ENCODE peak calls at places on chromosomes 3 and 15, in seven cellular contexts. One of them, this sample, is unnamed. For H3K9me3 and H3K36me3, the result is how much of the 10 kb centered on the place peaks cover.

GRCh38 chr15:63374686-63375520 is 6.7 kb downstream of the CA12 start:
- DNase-seq in neural progenitor cell: no peak
- DNase-seq in pancreas: no peak
- DNase-seq in tibial nerve: no peak
- DNase-seq in IMR-90: peak
- DNase-seq in heart right ventricle: no peak
- DNase-seq in hepatocyte: peak
- DNase-seq in this sample: no peak

GRCh38 chr3:48563382-48563918 is at the start of gene UCN2:
- DNase-seq in tibial nerve: no peak
- DNase-seq in heart right ventricle: no peak
- DNase-seq in hepatocyte: no peak
- DNase-seq in neural progenitor cell: no peak
- DNase-seq in IMR-90: peak
- DNase-seq in pancreas: no peak
- DNase-seq in this sample: no peak

GRCh38 chr3:8095724-8096123 is 405.9 kb upstream of the LMCD1 start:
- DNase-seq in IMR-90: no peak
- DNase-seq in heart right ventricle: no peak
- DNase-seq in neural progenitor cell: peak
- DNase-seq in pancreas: no peak
- DNase-seq in hepatocyte: peak
- DNase-seq in tibial nerve: no peak
- DNase-seq in this sample: no peak

GRCh38 chr3:172658344-172659245 is 52.3 kb downstream of the NCEH1 start:
- DNase-seq in neural progenitor cell: no peak
- DNase-seq in hepatocyte: peak
- DNase-seq in heart right ventricle: no peak
- DNase-seq in IMR-90: peak
- DNase-seq in pancreas: no peak
- DNase-seq in tibial nerve: no peak
- DNase-seq in this sample: no peak

GRCh38 chr15:75192307-75192706 is 9.4 kb upstream of the C15orf39 start:
- DNase-seq in heart right ventricle: no peak
- DNase-seq in neural progenitor cell: no peak
- DNase-seq in tibial nerve: no peak
- DNase-seq in pancreas: no peak
- DNase-seq in hepatocyte: no peak
- DNase-seq in IMR-90: no peak
- DNase-seq in this sample: no peak

GRCh38 chr15:38562278-38562677 is 2.3 kb downstream of the RASGRP1 start:
- DNase-seq in tibial nerve: no peak
- DNase-seq in IMR-90: no peak
- DNase-seq in hepatocyte: no peak
- DNase-seq in pancreas: no peak
- DNase-seq in heart right ventricle: no peak
- DNase-seq in neural progenitor cell: no peak
- DNase-seq in this sample: no peak

GRCh38 chr3:110598847-110599490 is 472.6 kb upstream of the NECTIN3 start:
- DNase-seq in heart right ventricle: no peak
- DNase-seq in hepatocyte: no peak
- DNase-seq in pancreas: no peak
- DNase-seq in neural progenitor cell: no peak
- DNase-seq in IMR-90: peak
- DNase-seq in tibial nerve: no peak
- DNase-seq in this sample: no peak

GRCh38 chr15:51450001-51450400 is 108.5 kb downstream of the GLDN start:
- DNase-seq in IMR-90: no peak
- DNase-seq in pancreas: no peak
- DNase-seq in hepatocyte: no peak
- DNase-seq in neural progenitor cell: no peak
- DNase-seq in heart right ventricle: no peak
- DNase-seq in tibial nerve: no peak
- DNase-seq in this sample: no peak

GRCh38 chr15:62495670-62496328 is 330.7 kb upstream of the C2CD4B start:
- DNase-seq in IMR-90: peak
- DNase-seq in pancreas: no peak
- DNase-seq in tibial nerve: no peak
- DNase-seq in neural progenitor cell: no peak
- DNase-seq in heart right ventricle: no peak
- DNase-seq in hepatocyte: peak
- DNase-seq in this sample: no peak

GRCh38 chr3:53650424-53650823 is 156.0 kb downstream of the CACNA1D start:
- DNase-seq in heart right ventricle: no peak
- DNase-seq in pancreas: no peak
- DNase-seq in hepatocyte: no peak
- DNase-seq in IMR-90: no peak
- DNase-seq in neural progenitor cell: no peak
- DNase-seq in tibial nerve: no peak
- DNase-seq in this sample: no peak

GRCh38 chr3:26118165-26118564 is 328.3 kb downstream of the OXSM start:
- DNase-seq in tibial nerve: no peak
- DNase-seq in hepatocyte: no peak
- DNase-seq in pancreas: no peak
- DNase-seq in heart right ventricle: no peak
- DNase-seq in neural progenitor cell: peak
- DNase-seq in IMR-90: no peak
- DNase-seq in this sample: no peak

GRCh38 chr15:59276225-59277178 is 69.9 kb downstream of the LDHAL6B start:
- DNase-seq in tibial nerve: no peak
- DNase-seq in pancreas: no peak
- DNase-seq in hepatocyte: peak
- DNase-seq in IMR-90: no peak
- DNase-seq in heart right ventricle: no peak
- DNase-seq in neural progenitor cell: no peak
- DNase-seq in this sample: no peak

GRCh38 chr3:129657261-129658046 is 51.0 kb upstream of the PLXND1 start:
- DNase-seq in IMR-90: peak
- DNase-seq in neural progenitor cell: no peak
- DNase-seq in hepatocyte: no peak
- DNase-seq in pancreas: no peak
- DNase-seq in tibial nerve: no peak
- DNase-seq in heart right ventricle: no peak
- DNase-seq in this sample: no peak

GRCh38 chr3:69276884-69277283 is 109.0 kb downstream of the FRMD4B start:
- DNase-seq in hepatocyte: no peak
- DNase-seq in tibial nerve: no peak
- DNase-seq in IMR-90: no peak
- DNase-seq in heart right ventricle: no peak
- DNase-seq in neural progenitor cell: no peak
- DNase-seq in pancreas: no peak
- DNase-seq in this sample: no peak

GRCh38 chr15:74399511-74400312 is 32.3 kb upstream of the CYP11A1 start:
- DNase-seq in neural progenitor cell: no peak
- DNase-seq in hepatocyte: no peak
- DNase-seq in heart right ventricle: no peak
- DNase-seq in IMR-90: peak
- DNase-seq in pancreas: no peak
- DNase-seq in tibial nerve: no peak
- DNase-seq in this sample: no peak

GRCh38 chr15:73746883-73747282 is 6.3 kb downstream of the INSYN1 start:
- DNase-seq in pancreas: no peak
- DNase-seq in heart right ventricle: no peak
- DNase-seq in IMR-90: no peak
- DNase-seq in hepatocyte: no peak
- DNase-seq in tibial nerve: no peak
- DNase-seq in neural progenitor cell: no peak
- DNase-seq in this sample: no peak

GRCh38 chr15:26235864-26236263 is 372.7 kb upstream of the ATP10A start:
- DNase-seq in IMR-90: no peak
- DNase-seq in hepatocyte: no peak
- DNase-seq in pancreas: no peak
- DNase-seq in heart right ventricle: no peak
- DNase-seq in neural progenitor cell: peak
- DNase-seq in tibial nerve: no peak
- DNase-seq in this sample: no peak

GRCh38 chr15:80640546-80641121 is 54.5 kb upstream of the ABHD17C start:
- DNase-seq in heart right ventricle: no peak
- DNase-seq in tibial nerve: no peak
- DNase-seq in IMR-90: no peak
- DNase-seq in hepatocyte: no peak
- DNase-seq in neural progenitor cell: no peak
- DNase-seq in pancreas: no peak
- DNase-seq in this sample: no peak

GRCh38 chr15:59998256-59999063 is 5.7 kb upstream of the FOXB1 start:
- DNase-seq in neural progenitor cell: peak
- DNase-seq in hepatocyte: no peak
- DNase-seq in pancreas: no peak
- DNase-seq in heart right ventricle: no peak
- DNase-seq in IMR-90: no peak
- DNase-seq in tibial nerve: no peak
- DNase-seq in this sample: no peak

DNA sequence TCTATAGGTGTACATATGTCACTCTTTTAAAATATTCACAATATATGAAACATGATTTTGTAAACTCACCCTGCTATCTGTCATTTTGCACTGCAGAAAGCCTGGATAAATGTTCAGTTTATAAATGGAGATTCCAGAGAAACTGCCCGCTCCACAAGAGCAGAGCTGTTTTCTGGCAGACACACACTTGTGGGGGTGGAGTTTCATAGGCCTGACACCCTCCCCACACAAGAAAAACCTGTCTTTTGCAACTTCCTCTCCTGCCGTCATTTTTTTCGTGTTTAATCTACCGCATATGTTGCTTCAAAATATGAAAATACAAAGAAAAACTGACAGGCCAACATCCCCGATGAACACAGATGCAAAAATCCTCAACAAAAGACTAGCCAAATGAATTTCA is 479.0 kb downstream of the GABRG3 start:
- DNase-seq in IMR-90: no peak
- DNase-seq in heart right ventricle: no peak
- DNase-seq in tibial nerve: no peak
- DNase-seq in neural progenitor cell: no peak
- DNase-seq in hepatocyte: no peak
- DNase-seq in pancreas: no peak
- DNase-seq in this sample: no peak
- H3K9me3 ChIP-seq in IMR-90: under half
- H3K9me3 ChIP-seq in heart right ventricle: under half
- H3K9me3 ChIP-seq in tibial nerve: under half
- H3K9me3 ChIP-seq in neural progenitor cell: under half
- H3K9me3 ChIP-seq in hepatocyte: under half
- H3K9me3 ChIP-seq in pancreas: under half
- H3K9me3 ChIP-seq in this sample: under half

GRCh38 chr15:100615801-100616200 is 13.4 kb downstream of the ASB7 start:
- DNase-seq in pancreas: no peak
- DNase-seq in neural progenitor cell: no peak
- DNase-seq in tibial nerve: no peak
- DNase-seq in IMR-90: no peak
- DNase-seq in heart right ventricle: no peak
- DNase-seq in hepatocyte: no peak
- DNase-seq in this sample: no peak

GRCh38 chr15:100614336-100614735 is 11.9 kb downstream of the ASB7 start:
- DNase-seq in IMR-90: no peak
- DNase-seq in tibial nerve: no peak
- DNase-seq in hepatocyte: no peak
- DNase-seq in neural progenitor cell: no peak
- DNase-seq in pancreas: no peak
- DNase-seq in heart right ventricle: no peak
- DNase-seq in this sample: no peak

GRCh38 chr15:100614918-100615317 is 12.5 kb downstream of the ASB7 start:
- DNase-seq in neural progenitor cell: no peak
- DNase-seq in hepatocyte: no peak
- DNase-seq in IMR-90: no peak
- DNase-seq in pancreas: no peak
- DNase-seq in tibial nerve: no peak
- DNase-seq in heart right ventricle: no peak
- DNase-seq in this sample: no peak

GRCh38 chr15:100612539-100612938 is 10.2 kb downstream of the ASB7 start:
- DNase-seq in hepatocyte: no peak
- DNase-seq in tibial nerve: no peak
- DNase-seq in heart right ventricle: no peak
- DNase-seq in IMR-90: no peak
- DNase-seq in pancreas: no peak
- DNase-seq in neural progenitor cell: no peak
- DNase-seq in this sample: no peak

DNA sequence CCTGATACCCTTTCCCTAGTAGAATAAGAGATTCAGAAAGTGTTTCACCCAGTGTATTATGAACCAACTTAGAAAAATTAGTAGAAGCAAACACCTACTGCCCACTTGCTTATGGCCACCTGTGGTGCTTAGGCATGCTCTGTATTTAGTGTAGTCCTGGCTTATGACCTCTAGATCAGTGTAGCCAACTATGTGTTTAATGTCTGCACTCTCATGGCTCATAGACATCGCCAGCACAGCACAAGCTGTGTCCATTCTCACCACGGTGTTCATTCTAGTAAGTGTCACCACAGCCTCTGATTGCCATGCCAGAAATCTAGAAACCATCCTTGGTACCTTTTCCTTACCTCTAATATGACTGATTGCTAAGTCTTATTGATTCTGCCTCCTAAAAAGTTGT is 14.3 kb downstream of the ASB7 start:
- DNase-seq in IMR-90: no peak
- DNase-seq in pancreas: no peak
- DNase-seq in neural progenitor cell: no peak
- DNase-seq in heart right ventricle: no peak
- DNase-seq in hepatocyte: no peak
- DNase-seq in tibial nerve: no peak
- DNase-seq in this sample: no peak
- H3K36me3 ChIP-seq in IMR-90: under half
- H3K36me3 ChIP-seq in pancreas: under half
- H3K36me3 ChIP-seq in neural progenitor cell: under half
- H3K36me3 ChIP-seq in heart right ventricle: under half
- H3K36me3 ChIP-seq in hepatocyte: under half
- H3K36me3 ChIP-seq in tibial nerve: under half
- H3K36me3 ChIP-seq in this sample: half or more

DNA sequence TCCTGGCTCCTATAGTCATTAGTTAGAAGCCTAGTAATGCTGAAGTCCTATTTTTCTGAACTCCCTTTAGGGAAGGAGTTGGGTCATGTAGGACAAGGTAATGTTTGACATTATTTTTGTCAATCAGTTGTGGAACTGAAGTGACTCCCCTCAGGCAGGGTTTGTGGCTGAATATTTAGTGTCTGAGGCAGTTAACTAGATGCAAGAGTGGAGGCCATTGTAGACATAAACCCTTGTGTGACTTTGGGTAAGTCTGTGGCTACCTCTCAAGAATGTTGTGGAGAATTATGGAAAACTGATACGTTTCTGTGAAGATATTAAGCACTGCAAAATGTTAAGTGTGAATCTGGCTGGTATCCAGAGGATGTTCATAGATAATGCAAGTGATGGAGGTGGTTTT is 125.2 kb upstream of the PHLDB2 start:
- DNase-seq in pancreas: no peak
- DNase-seq in heart right ventricle: no peak
- DNase-seq in IMR-90: no peak
- DNase-seq in neural progenitor cell: no peak
- DNase-seq in tibial nerve: no peak
- DNase-seq in hepatocyte: no peak
- DNase-seq in this sample: no peak
- H3K27ac ChIP-seq in pancreas: peak
- H3K27ac ChIP-seq in heart right ventricle: no peak
- H3K27ac ChIP-seq in IMR-90: no peak
- H3K27ac ChIP-seq in neural progenitor cell: no peak
- H3K27ac ChIP-seq in tibial nerve: no peak
- H3K27ac ChIP-seq in hepatocyte: peak
- H3K27ac ChIP-seq in this sample: no peak

DNA sequence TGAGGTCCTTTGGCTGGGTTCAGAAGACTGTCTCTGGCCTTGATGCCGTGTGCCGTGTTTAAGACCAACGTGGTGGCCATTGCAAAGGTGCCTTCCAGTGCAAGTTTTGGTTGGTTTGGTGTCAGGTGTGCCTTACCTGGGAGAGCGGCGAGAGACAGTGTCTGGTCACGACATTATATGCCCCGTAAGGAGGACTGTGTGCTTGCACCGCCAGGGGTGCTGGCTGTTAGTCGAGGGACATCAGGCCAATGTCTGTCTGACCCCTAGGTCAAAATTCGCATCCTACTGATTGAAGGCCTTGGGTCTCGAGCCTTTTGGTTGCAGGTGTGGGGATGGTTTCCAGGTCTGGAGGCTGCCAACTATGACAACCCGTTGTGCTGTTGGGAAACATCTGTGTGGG is 111.9 kb downstream of the SNRPN start:
- DNase-seq in IMR-90: no peak
- DNase-seq in tibial nerve: no peak
- DNase-seq in neural progenitor cell: no peak
- DNase-seq in heart right ventricle: no peak
- DNase-seq in hepatocyte: no peak
- DNase-seq in pancreas: no peak
- DNase-seq in this sample: no peak
- H3K9me3 ChIP-seq in IMR-90: half or more
- H3K9me3 ChIP-seq in tibial nerve: half or more
- H3K9me3 ChIP-seq in neural progenitor cell: under half
- H3K9me3 ChIP-seq in heart right ventricle: under half
- H3K9me3 ChIP-seq in hepatocyte: half or more
- H3K9me3 ChIP-seq in pancreas: half or more
- H3K9me3 ChIP-seq in this sample: half or more

This sample was measured in effector memory CD4-positive, alpha-beta T cell.